ENCODE peak calls at places on chromosomes 1 and 21, in seven cellular contexts. R is cardiac muscle cell, B is tibial nerve, C is hepatocyte, V is psoas muscle, K is lower lobe of right lung, A is IMR-90. E is an unnamed sample. For H3K4me1, the result is how much of the 10 kb centered on the place peaks cover.

GRCh38 chr1:232627645-232628334 is 2.1 kb downstream of the SIPA1L2 start:
- DNase-seq in R (peak), K (no peak), V (no peak), A (peak), B (no peak), C (peak), E (no peak)

GRCh38 chr1:36732038-36732402 is 249.3 kb upstream of the CSF3R start:
- DNase-seq in V (no peak), C (no peak), B (no peak), K (no peak), R (no peak), A (no peak), E (no peak)

GRCh38 chr1:31243451-31244286 is 4.0 kb upstream of the NKAIN1 start:
- DNase-seq in B (no peak), K (no peak), C (no peak), V (no peak), R (no peak), A (peak), E (no peak)

GRCh38 chr1:54174106-54174505 is 21.3 kb upstream of the CDCP2 start:
- DNase-seq in C (no peak), R (no peak), V (no peak), B (no peak), K (no peak), A (no peak), E (no peak)

GRCh38 chr1:54745274-54745673 is 19.0 kb downstream of the PARS2 start:
- DNase-seq in C (no peak), A (no peak), R (no peak), B (no peak), K (no peak), V (no peak), E (peak)

GRCh38 chr1:17663646-17664045 is 91.5 kb upstream of the ACTL8 start:
- DNase-seq in B (no peak), K (no peak), V (no peak), C (no peak), R (no peak), A (no peak), E (no peak)

GRCh38 chr1:108502624-108503023 is 52.5 kb downstream of the NBPF6 start:
- DNase-seq in V (no peak), A (peak), C (no peak), K (no peak), B (no peak), R (no peak), E (no peak)

GRCh38 chr21:16402752-16403151 is 673.0 kb downstream of the USP25 start:
- DNase-seq in C (no peak), R (no peak), B (no peak), A (no peak), K (no peak), V (no peak), E (no peak)

GRCh38 chr1:246214708-246215504 is 292.2 kb downstream of the SMYD3 start:
- DNase-seq in R (no peak), V (no peak), B (no peak), A (peak), K (no peak), C (peak), E (no peak)

GRCh38 chr1:246067432-246068021 is 439.6 kb downstream of the SMYD3 start:
- DNase-seq in A (peak), R (no peak), B (no peak), V (no peak), K (no peak), C (no peak), E (no peak)

GRCh38 chr1:56287736-56288135 is 291.6 kb downstream of the PLPP3 start:
- DNase-seq in V (no peak), K (no peak), B (no peak), C (no peak), R (no peak), A (no peak), E (no peak)

GRCh38 chr1:213244664-213245091 is 193.6 kb downstream of the RPS6KC1 start:
- DNase-seq in R (peak), K (no peak), V (no peak), B (no peak), A (peak), C (peak), E (no peak)

GRCh38 chr1:118077331-118078055 is 107.5 kb downstream of the SPAG17 start:
- DNase-seq in C (peak), R (peak), K (no peak), B (no peak), V (no peak), A (peak), E (no peak)

GRCh38 chr1:31869473-31869872 is 53.7 kb upstream of the SPOCD1 start:
- DNase-seq in C (no peak), A (no peak), B (no peak), R (no peak), V (no peak), K (no peak), E (no peak)

GRCh38 chr1:230797376-230798186 is 50.4 kb downstream of the CAPN9 start:
- DNase-seq in C (peak), A (peak), V (peak), K (no peak), R (peak), B (peak), E (peak)

GRCh38 chr1:39408641-39409054 is 82.8 kb upstream of the BMP8A start:
- DNase-seq in R (peak), C (peak), K (peak), B (peak), A (peak), V (peak), E (peak)

GRCh38 chr1:93123141-93123783 is 44.2 kb downstream of the MTF2 start:
- DNase-seq in V (no peak), B (no peak), K (no peak), A (peak), R (no peak), C (no peak), E (no peak)

GRCh38 chr1:93672069-93672468 is 9.6 kb downstream of the BCAR3 start:
- DNase-seq in K (peak), R (no peak), B (no peak), C (peak), A (peak), V (peak), E (peak)

GRCh38 chr1:221839794-221840395 is 98.0 kb upstream of the DUSP10 start:
- DNase-seq in C (peak), K (no peak), R (no peak), B (no peak), V (peak), A (peak), E (peak)

GRCh38 chr1:248914982-248915381 is 8.9 kb downstream of the PGBD2 start:
- DNase-seq in V (no peak), B (no peak), A (no peak), R (no peak), K (no peak), C (no peak), E (no peak)

GRCh38 chr1:107480548-107480947 is 339.7 kb downstream of the NTNG1 start:
- DNase-seq in A (no peak), R (no peak), B (no peak), V (peak), K (no peak), C (no peak), E (no peak)

GRCh38 chr1:116943438-116943837 is 33.7 kb downstream of the PTGFRN start:
- DNase-seq in A (no peak), B (no peak), C (no peak), V (no peak), R (no peak), K (no peak), E (no peak)

GRCh38 chr1:168920456-168921094 is 185.9 kb upstream of the ATP1B1 start:
- DNase-seq in A (peak), K (no peak), R (no peak), B (no peak), C (peak), V (no peak), E (no peak)

GRCh38 chr1:171142081-171142450 is 43.0 kb upstream of the FMO2 start:
- DNase-seq in K (no peak), C (no peak), V (peak), B (peak), R (no peak), A (peak), E (peak)

GRCh38 chr1:233843523-233844204 is 60.8 kb upstream of the SLC35F3 start:
- DNase-seq in B (no peak), K (no peak), C (no peak), R (no peak), A (no peak), V (no peak), E (no peak)

GRCh38 chr1:53592521-53592982 is 133.4 kb downstream of the DMRTB1 start:
- DNase-seq in K (peak), A (peak), B (no peak), C (peak), V (no peak), R (no peak), E (no peak)

DNA sequence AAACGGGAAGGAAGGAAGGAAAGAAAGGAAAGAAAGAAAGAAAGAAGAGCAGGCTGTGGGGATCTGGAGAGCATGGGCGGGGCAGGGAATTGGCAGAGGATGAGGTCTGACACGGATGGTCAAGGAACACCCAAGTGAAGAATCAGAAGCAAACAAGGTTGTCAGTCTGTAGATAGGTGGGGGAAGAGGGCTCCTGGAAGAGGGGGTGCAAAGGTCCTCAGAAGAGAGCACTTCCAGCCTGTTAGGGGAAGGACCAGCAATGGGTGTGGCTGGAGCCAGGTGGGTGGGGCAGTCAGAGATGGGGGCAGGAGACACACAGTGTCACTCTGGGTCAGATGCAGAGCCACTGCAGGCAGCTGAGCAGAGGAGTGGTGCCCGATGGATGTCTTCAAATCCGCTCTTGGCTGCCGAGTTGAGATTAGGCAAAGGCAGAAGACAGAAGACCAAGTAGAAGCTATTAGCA is 11.0 kb upstream of the PLA2G2C start:
- DNase-seq in B (no peak), C (no peak), V (no peak), R (no peak), K (no peak), A (no peak), E (no peak)
- H3K4me1 ChIP-seq in B (under half), C (under half), V (under half), R (under half), K (under half), A (under half), E (under half)

GRCh38 chr1:145847827-145848226 is 2.4 kb downstream of the NUDT17 start:
- DNase-seq in A (no peak), C (no peak), V (no peak), K (no peak), R (no peak), B (no peak), E (no peak)

GRCh38 chr1:145845514-145846161 is at the start of gene NUDT17:
- DNase-seq in V (peak), C (peak), A (peak), K (peak), B (peak), R (peak), E (peak)

GRCh38 chr1:145849356-145850165 is 4.1 kb downstream of the NUDT17 start:
- DNase-seq in V (no peak), C (no peak), K (no peak), R (no peak), A (peak), B (no peak), E (no peak)

GRCh38 chr1:145845144-145845513 is 301 bp upstream of the NUDT17 start:
- DNase-seq in C (no peak), V (no peak), B (no peak), R (no peak), A (no peak), K (no peak), E (no peak)

DNA sequence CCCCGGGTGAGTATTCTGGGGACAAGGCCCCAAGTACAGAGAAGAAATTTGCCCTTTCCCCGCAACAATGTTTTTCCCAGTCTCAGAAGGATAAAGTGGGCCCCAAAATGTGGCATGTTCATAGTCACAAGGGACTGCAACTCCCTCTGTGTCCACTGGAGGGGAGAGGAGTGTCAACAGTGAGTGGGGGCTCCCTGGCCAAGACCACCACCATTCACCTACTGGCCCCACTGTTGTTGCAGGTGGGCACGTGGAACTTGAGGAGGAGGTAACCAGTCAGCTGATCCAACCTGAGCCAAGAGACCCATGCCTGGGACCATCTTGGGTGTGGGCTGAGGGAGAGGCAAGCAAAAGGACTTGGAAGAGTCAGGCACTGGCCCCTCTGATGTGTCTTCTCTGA is 761 bp downstream of the NUDT17 start:
- DNase-seq in K (no peak), R (peak), C (peak), V (no peak), B (no peak), A (peak), E (no peak)
- TF ChIP-seq CTCF in K (peak), R (peak), C (peak), V (peak), B (peak), A (peak), E (peak)

GRCh38 chr1:154320882-154321608 is at the start of gene AQP10:
- DNase-seq in C (peak), B (no peak), V (no peak), R (peak), K (no peak), A (peak), E (no peak)
- H3K4me1 ChIP-seq in C (under half), B (under half), V (under half), R (under half), K (under half), A (under half), E (under half)

DNA sequence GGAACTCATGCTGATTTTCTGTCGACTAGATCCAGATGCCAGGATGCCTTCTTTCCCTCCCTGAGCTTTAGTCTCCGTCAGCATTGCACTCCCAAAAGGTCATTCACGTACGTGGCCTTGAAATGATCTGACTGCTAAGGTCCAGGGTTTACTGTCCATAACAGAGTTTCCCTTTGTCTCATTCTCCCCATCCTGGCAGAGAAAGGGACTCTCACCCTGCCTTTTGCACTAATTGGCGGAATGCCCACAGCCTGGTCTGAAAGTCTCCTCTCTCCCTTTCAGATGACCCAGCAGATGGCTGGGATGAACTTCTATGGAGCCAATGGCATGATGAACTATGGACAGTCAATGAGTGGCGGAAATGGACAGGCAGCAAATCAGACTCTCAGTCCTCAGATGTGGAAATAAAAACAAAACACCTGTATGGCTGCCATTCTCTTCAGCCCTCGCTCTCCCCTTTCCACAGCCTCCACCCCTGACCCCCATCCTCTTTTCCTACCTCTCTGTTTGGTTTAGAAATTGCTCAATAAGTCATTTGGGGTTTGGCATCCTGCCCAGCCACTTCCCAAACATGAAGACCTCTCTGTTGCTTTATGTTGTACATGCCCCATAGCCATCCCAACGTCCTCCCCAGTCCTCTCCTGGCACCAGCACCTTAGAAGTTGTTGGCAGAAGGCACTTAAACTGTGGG is 28.4 kb upstream of the ZFP69B start:
- DNase-seq in B (no peak), C (peak), A (peak), R (no peak), K (no peak), V (no peak), E (no peak)
- TF ChIP-seq CTCF in B (no peak), C (no peak), A (no peak), R (no peak), K (no peak), V (no peak), E (no peak)

E was measured in ascending aorta.